ENCODE peak calls at places on chromosomes 3 and 15, in five cellular contexts. I, A, R, G and Z are unnamed samples.

GRCh38 chr3:38519651-38520050 is 23.5 kb downstream of the EXOG start:
- DNase-seq in I (no peak), G (no peak), A (no peak), R (no peak), Z (no peak)

GRCh38 chr3:129609591-129610169 is 3.2 kb upstream of the PLXND1 start:
- DNase-seq in R (no peak), A (no peak), G (no peak), I (peak; percentile 61), Z (no peak)

GRCh38 chr15:70867911-70868467 is 14.0 kb upstream of the LARP6 start:
- DNase-seq in I (peak; percentile 63), R (no peak), G (no peak), A (peak; percentile 63), Z (no peak)

GRCh38 chr15:29268706-29269484 is 727 bp downstream of the NSMCE3 start:
- DNase-seq in A (peak; percentile 61), I (peak; percentile 34), R (peak; percentile 57), G (peak; percentile 8), Z (no peak)

GRCh38 chr3:107943860-107944543 is 146.8 kb downstream of the CD47 start:
- DNase-seq in G (no peak), A (no peak), R (no peak), I (peak; percentile 26), Z (no peak)

GRCh38 chr3:58065700-58066167 is 57.5 kb downstream of the FLNB start:
- DNase-seq in I (no peak), R (peak; percentile 36), A (no peak), G (no peak), Z (no peak)

GRCh38 chr3:12725436-12725835 is 33.6 kb downstream of the TMEM40 start:
- DNase-seq in A (no peak), G (no peak), I (no peak), R (no peak), Z (no peak)

GRCh38 chr3:50466177-50466576 is 37.3 kb downstream of the CACNA2D2 start:
- DNase-seq in R (no peak), I (no peak), A (no peak), G (no peak), Z (no peak)

GRCh38 chr15:62986948-62987347 is 55.6 kb upstream of the TPM1 start:
- DNase-seq in I (no peak), R (no peak), G (no peak), A (no peak), Z (no peak)

GRCh38 chr3:141738636-141739363 is 702 bp downstream of the RNF7 start:
- DNase-seq in I (peak; percentile 64), G (no peak), A (peak; percentile 64), R (no peak), Z (no peak)

GRCh38 chr3:29203846-29204245 is 77.0 kb upstream of the RBMS3 start:
- DNase-seq in G (no peak), I (peak; percentile 43), R (no peak), A (no peak), Z (no peak)

GRCh38 chr3:42134867-42135464 is 43.8 kb downstream of the TRAK1 start:
- DNase-seq in I (no peak), A (no peak), R (no peak), G (no peak), Z (no peak)

GRCh38 chr3:1792466-1792865 is 306.2 kb upstream of the CNTN4 start:
- DNase-seq in A (no peak), R (no peak), I (no peak), G (no peak), Z (no peak)

GRCh38 chr3:159187706-159188105 is 385.9 kb downstream of the MFSD1 start:
- DNase-seq in A (no peak), R (no peak), G (no peak), I (no peak), Z (no peak)

GRCh38 chr15:64874131-64874530 is 32.4 kb downstream of the PLEKHO2 start:
- DNase-seq in R (no peak), A (no peak), G (no peak), I (no peak), Z (no peak)

GRCh38 chr3:193903257-193903807 is 232.6 kb upstream of the HES1 start:
- DNase-seq in G (no peak), R (no peak), A (no peak), I (no peak), Z (no peak)

GRCh38 chr3:74465652-74466415 is 148.6 kb downstream of the CNTN3 start:
- DNase-seq in I (peak; percentile 70), R (no peak), A (no peak), G (no peak), Z (no peak)

GRCh38 chr15:55742927-55743614 is at the start of gene PRTG:
- DNase-seq in G (peak; percentile 98), I (peak; percentile 69), A (peak; percentile 90), R (peak; percentile 76), Z (no peak)

GRCh38 chr3:194046995-194047681 is 88.8 kb upstream of the HES1 start:
- DNase-seq in R (no peak), G (no peak), A (peak; percentile 41), I (no peak), Z (no peak)

GRCh38 chr15:92074646-92075045 is 221.1 kb downstream of the SLCO3A1 start:
- DNase-seq in G (no peak), R (no peak), I (peak; percentile 44), A (no peak), Z (no peak)

GRCh38 chr15:90552162-90552928 is 22.6 kb downstream of the CRTC3 start:
- DNase-seq in G (no peak), A (peak; percentile 92), I (peak; percentile 94), R (no peak), Z (no peak)

GRCh38 chr15:35115155-35115725 is 30.1 kb upstream of the NANOGP8 start:
- DNase-seq in A (peak; percentile 28), G (no peak), I (peak; percentile 16), R (no peak), Z (no peak)

GRCh38 chr15:77525907-77526581 is 105.4 kb downstream of the HMG20A start:
- DNase-seq in I (no peak), G (no peak), A (no peak), R (no peak), Z (no peak)

GRCh38 chr3:25973111-25973510 is 183.2 kb downstream of the OXSM start:
- DNase-seq in R (no peak), I (no peak), G (no peak), A (no peak), Z (no peak)

GRCh38 chr15:101145362-101145761 is 106.5 kb downstream of the CHSY1 start:
- DNase-seq in R (no peak), G (no peak), A (no peak), I (peak; percentile 50), Z (no peak)

GRCh38 chr15:59301527-59301926 is 71.1 kb downstream of the MYO1E start:
- DNase-seq in A (no peak), G (no peak), I (no peak), R (no peak), Z (no peak)

GRCh38 chr3:71488882-71489281 is 94.6 kb downstream of the FOXP1 start:
- DNase-seq in A (no peak), R (no peak), I (no peak), G (no peak), Z (no peak)
- H3K18ac ChIP-seq in A (no peak overlapping the region), R (no peak overlapping the region), I (no peak overlapping the region), G (no peak overlapping the region), Z (no peak overlapping the region)

GRCh38 chr3:150411106-150411460 is 3.0 kb downstream of the TSC22D2 start:
- DNase-seq in A (no peak), G (no peak), R (no peak), I (no peak), Z (no peak)

GRCh38 chr3:150410311-150411105 is 2.4 kb downstream of the TSC22D2 start:
- DNase-seq in I (peak; percentile 32), R (peak; percentile 34), G (no peak), A (peak; percentile 39), Z (no peak)

GRCh38 chr3:150411971-150412370 is 3.9 kb downstream of the TSC22D2 start:
- DNase-seq in I (peak; percentile 33), R (no peak), A (peak; percentile 44), G (no peak), Z (no peak)

GRCh38 chr3:150414273-150414672 is 6.2 kb downstream of the TSC22D2 start:
- DNase-seq in I (peak; percentile 58), G (no peak), A (peak; percentile 56), R (no peak), Z (no peak)

GRCh38 chr3:150412599-150413069 is 4.5 kb downstream of the TSC22D2 start:
- DNase-seq in A (peak; percentile 87), R (no peak), G (no peak), I (peak; percentile 92), Z (no peak)
- H3K4me1 ChIP-seq in A (peaks cover 2% of the 10 kb centered on the region), R (no peaks in the 10 kb centered on the region), G (peaks cover 20% of the 10 kb centered on the region), I (peaks cover 5% of the 10 kb centered on the region), Z (peaks cover 3% of the 10 kb centered on the region)

GRCh38 chr3:195270079-195270349 is 945 bp downstream of the XXYLT1 start:
- DNase-seq in A (no peak), G (no peak), R (no peak), I (no peak), Z (no peak)

GRCh38 chr3:195270350-195271115 is 426 bp downstream of the XXYLT1 start:
- DNase-seq in R (peak; percentile 76), I (peak; percentile 69), A (peak; percentile 79), G (peak; percentile 77), Z (no peak)

GRCh38 chr3:195271859-195272243 is 892 bp upstream of the XXYLT1 start:
- DNase-seq in R (no peak), G (no peak), A (no peak), I (no peak), Z (no peak)

GRCh38 chr3:195269375-195270078 is 1.4 kb downstream of the XXYLT1 start:
- DNase-seq in R (no peak), A (no peak), G (no peak), I (no peak), Z (peak; percentile 10)

GRCh38 chr3:195271116-195271858 is at the start of gene XXYLT1:
- DNase-seq in I (peak; percentile 80), A (peak; percentile 90), G (peak; percentile 93), R (peak; percentile 92), Z (peak; percentile 96)
- H4K91ac ChIP-seq in I (peak within 1 kb of the TSS; percentile 54), A (peak within 1 kb of the TSS; percentile 88), G (no peak within 1 kb of the TSS), R (no peak within 1 kb of the TSS), Z (peak within 1 kb of the TSS; percentile 82)

GRCh38 chr15:96321422-96322391 is 8.8 kb upstream of the NR2F2 start:
- DNase-seq in R (peak; percentile 45), G (peak; percentile 44), A (peak; percentile 53), I (peak; percentile 11), Z (no peak)

GRCh38 chr15:96324192-96324895 is 6.2 kb upstream of the NR2F2 start:
- DNase-seq in I (peak; percentile 54), G (no peak), A (peak; percentile 48), R (no peak), Z (no peak)

GRCh38 chr15:96322401-96323249 is 7.9 kb upstream of the NR2F2 start:
- DNase-seq in A (peak; percentile 49), G (peak; percentile 68), I (no peak), R (peak; percentile 63), Z (peak; percentile 85)

GRCh38 chr15:96324900-96325299 is 5.6 kb upstream of the NR2F2 start:
- DNase-seq in G (no peak), I (no peak), R (no peak), A (peak; percentile 33), Z (no peak)

GRCh38 chr15:96323250-96324162 is 7.0 kb upstream of the NR2F2 start:
- DNase-seq in R (no peak), G (peak; percentile 69), I (no peak), A (peak; percentile 14), Z (no peak)
- H3K18ac ChIP-seq in R (no peak overlapping the region), G (peak overlapping the region; percentile 89), I (peak overlapping the region; percentile 72), A (peak overlapping the region; percentile 64), Z (no peak overlapping the region)